ENCODE peak calls at places on chromosomes 7 and 10, in nine cellular contexts. B, Z, N, M, E, G, A, R and X are unnamed samples.
A peak's percentile ranks its signal among the peaks of the same experiment; 100 is the strongest.

GRCh38 chr10:59273453-59273852 is 88.9 kb downstream of the FAM13C start:
- DNase-seq in E (no peak), G (no peak), Z (no peak), R (no peak), N (no peak), B (peak; percentile 34), M (no peak), A (no peak), X (no peak)

GRCh38 chr10:96090463-96090800 is 39.7 kb upstream of the ZNF518A start:
- DNase-seq in A (no peak), R (no peak), N (peak; percentile 5), G (no peak), M (no peak), Z (no peak), E (no peak), B (no peak), X (no peak)

GRCh38 chr10:68223535-68224165 is 8.3 kb downstream of the ATOH7 start:
- DNase-seq in A (no peak), R (no peak), G (no peak), M (peak; percentile 80), Z (peak; percentile 65), N (no peak), B (no peak), E (peak; percentile 16), X (no peak)

GRCh38 chr7:79340212-79340611 is 113.3 kb downstream of the MAGI2 start:
- DNase-seq in R (no peak), E (no peak), G (no peak), N (no peak), A (no peak), Z (no peak), B (peak; percentile 23), M (no peak), X (no peak)

GRCh38 chr7:36448781-36449379 is 59.2 kb downstream of the ANLN start:
- DNase-seq in G (no peak), N (no peak), E (no peak), R (no peak), A (no peak), M (no peak), Z (no peak), B (peak; percentile 59), X (no peak)

GRCh38 chr7:88851220-88851619 is 55.7 kb upstream of the TEX47 start:
- DNase-seq in N (no peak), G (no peak), M (no peak), Z (no peak), B (no peak), A (no peak), E (no peak), R (no peak), X (no peak)

GRCh38 chr7:55387062-55387965 is 22.2 kb downstream of the LANCL2 start:
- DNase-seq in A (peak; percentile 22), B (peak; percentile 19), G (no peak), N (no peak), Z (peak; percentile 70), R (no peak), M (peak; percentile 75), E (no peak), X (no peak)

GRCh38 chr10:71396714-71397339 is at the start of gene CDH23:
- DNase-seq in A (peak; percentile 63), M (peak; percentile 78), E (peak; percentile 50), G (no peak), Z (no peak), B (no peak), R (no peak), N (peak; percentile 54), X (peak; percentile 85)

GRCh38 chr10:35043796-35044344 is 46.3 kb downstream of the CUL2 start:
- DNase-seq in R (no peak), M (no peak), A (no peak), N (no peak), Z (no peak), B (peak; percentile 70), E (no peak), G (no peak), X (no peak)

GRCh38 chr10:10532274-10532673 is 485.4 kb upstream of the CELF2 start:
- DNase-seq in A (peak; percentile 48), G (no peak), M (no peak), E (no peak), Z (no peak), B (no peak), R (no peak), N (no peak), X (no peak)

GRCh38 chr10:24465124-24465874 is 256.4 kb downstream of the KIAA1217 start:
- DNase-seq in N (no peak), E (peak; percentile 41), B (peak; percentile 91), R (no peak), A (peak; percentile 35), Z (no peak), M (no peak), G (no peak), X (no peak)

GRCh38 chr10:76299501-76299900 is 868.1 kb downstream of the LRMDA start:
- DNase-seq in N (no peak), G (no peak), Z (no peak), R (no peak), B (no peak), E (no peak), A (no peak), M (no peak), X (no peak)

GRCh38 chr7:28955723-28956607 is 2.2 kb downstream of the TRIL start:
- DNase-seq in Z (no peak), R (peak; percentile 90), N (peak; percentile 73), B (peak; percentile 4), E (peak; percentile 89), A (peak; percentile 86), G (peak; percentile 90), M (peak; percentile 90), X (peak; percentile 91)

GRCh38 chr7:121113288-121113687 is 124.8 kb downstream of the CPED1 start:
- DNase-seq in B (peak; percentile 70), M (no peak), G (no peak), N (no peak), A (no peak), Z (no peak), R (no peak), E (no peak), X (no peak)

DNA sequence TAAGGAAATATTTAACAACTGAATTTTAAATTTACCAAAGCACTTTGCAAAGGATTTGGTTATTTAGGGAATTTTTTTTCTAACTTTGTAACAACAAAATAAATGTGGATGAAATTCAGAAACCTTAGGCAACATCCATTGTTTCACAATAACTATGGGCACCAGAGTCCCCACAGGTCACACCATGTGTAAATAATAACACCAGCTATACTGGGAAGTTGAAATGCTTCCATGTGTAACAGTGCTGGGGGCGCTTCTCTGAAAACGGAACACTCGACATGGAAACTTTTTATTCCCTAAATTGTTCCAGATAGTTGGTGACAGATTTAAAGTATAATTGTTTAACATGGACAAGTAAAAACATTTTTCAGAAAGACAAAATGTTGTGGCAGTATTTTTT is 818.6 kb downstream of the TNS3 start:
- DNase-seq in M (no peak), R (no peak), E (no peak), B (no peak), N (no peak), G (no peak), A (no peak), Z (no peak), X (no peak)
- H3K27ac ChIP-seq in M (no peak overlapping the region), R (no peak overlapping the region), E (no peak overlapping the region), B (no peak overlapping the region), N (no peak overlapping the region), G (no peak overlapping the region), A (no peak overlapping the region), Z (no peak overlapping the region), X (no peak overlapping the region)

DNA sequence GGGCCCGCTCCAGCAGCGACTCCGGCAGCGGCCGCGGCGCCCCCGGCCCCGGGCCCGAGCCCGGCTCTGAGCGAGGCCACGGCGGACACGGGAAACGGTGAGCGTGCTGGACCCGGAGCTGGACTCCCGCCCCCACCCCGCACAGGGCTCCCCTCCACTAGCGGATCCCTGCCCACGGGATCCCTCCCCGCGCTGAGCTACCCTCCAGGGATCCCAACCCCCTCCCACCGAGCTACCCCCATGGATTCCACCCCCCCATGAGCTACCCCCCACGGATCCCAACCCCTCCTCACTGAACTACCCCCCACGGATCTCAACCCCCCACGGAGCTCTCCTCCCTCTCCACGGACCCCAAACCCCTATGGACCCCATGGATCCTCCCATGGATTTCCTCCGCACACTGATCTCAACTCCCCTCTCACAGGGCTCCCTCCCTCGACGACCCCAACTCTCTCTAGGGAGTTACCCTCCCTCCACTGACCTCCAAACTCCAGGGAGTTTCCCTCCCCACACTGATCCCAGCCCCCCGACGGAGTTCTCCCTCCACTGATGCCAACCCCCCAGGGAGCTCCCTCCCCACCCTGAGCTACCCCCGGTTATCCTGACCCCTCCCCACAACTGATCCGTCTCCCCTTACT is 20.6 kb upstream of the HSPB1 start:
- DNase-seq in A (no peak), G (no peak), E (no peak), B (no peak), Z (no peak), M (peak; percentile 72), R (no peak), N (no peak), X (no peak)
- H3K4me3 ChIP-seq in A (peak overlapping the region; percentile 31), G (peak overlapping the region; percentile 64), E (peak overlapping the region; percentile 39), B (peak overlapping the region; percentile 55), Z (no peak overlapping the region), M (peak overlapping the region; percentile 76), R (peak overlapping the region; percentile 47), N (peak overlapping the region; percentile 52), X (no peak overlapping the region)

DNA sequence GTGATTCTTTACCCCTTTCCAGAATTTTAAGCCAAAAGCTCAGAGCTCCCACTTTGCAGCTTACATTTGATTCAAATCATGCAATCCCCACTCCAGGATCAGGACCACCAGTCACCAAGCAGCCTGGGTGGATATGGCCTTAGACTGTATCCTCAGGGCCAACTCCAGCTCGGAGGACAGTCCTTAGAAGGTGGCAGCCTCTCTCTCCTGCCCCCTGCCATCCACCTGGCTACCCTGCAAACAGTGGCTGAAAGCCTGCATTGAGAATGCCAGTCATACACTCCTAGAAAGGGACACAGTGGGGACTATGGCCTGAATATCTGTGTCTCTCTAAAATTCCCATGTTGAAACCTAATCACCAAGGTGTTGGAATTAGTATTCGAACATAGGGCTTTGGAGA is 50.0 kb upstream of the KCNMA1 start:
- DNase-seq in N (no peak), G (no peak), R (no peak), B (no peak), E (no peak), A (no peak), Z (no peak), M (no peak), X (no peak)
- TF ChIP-seq CTCF in N (no peak), G (no peak), R (no peak), B (no peak), E (no peak), A (no peak), Z (no peak), M (peak; percentile 11), X (no peak)

GRCh38 chr7:7177044-7177517 is 5.3 kb upstream of the C1GALT1 start:
- DNase-seq in N (no peak), A (no peak), R (no peak), G (no peak), M (peak; percentile 17), B (peak; percentile 85), Z (no peak), E (peak; percentile 75), X (no peak)

GRCh38 chr7:7178081-7178480 is 4.3 kb upstream of the C1GALT1 start:
- DNase-seq in N (no peak), G (no peak), Z (no peak), E (peak; percentile 28), R (no peak), M (peak; percentile 27), B (no peak), A (no peak), X (no peak)

GRCh38 chr7:7176421-7177043 is 5.8 kb upstream of the C1GALT1 start:
- DNase-seq in B (peak; percentile 91), R (no peak), M (peak; percentile 68), Z (no peak), E (peak; percentile 79), N (no peak), A (no peak), G (no peak), X (no peak)

GRCh38 chr7:7173956-7174632 is 8.2 kb upstream of the C1GALT1 start:
- DNase-seq in E (no peak), R (no peak), B (no peak), M (no peak), Z (no peak), A (no peak), N (no peak), G (no peak), X (no peak)

GRCh38 chr7:7175075-7175695 is 7.2 kb upstream of the C1GALT1 start:
- DNase-seq in B (no peak), Z (no peak), M (no peak), G (no peak), R (no peak), E (no peak), A (no peak), N (no peak), X (no peak)
- H3K27ac ChIP-seq in B (no peak overlapping the region), Z (no peak overlapping the region), M (no peak overlapping the region), G (no peak overlapping the region), R (no peak overlapping the region), E (no peak overlapping the region), A (no peak overlapping the region), N (no peak overlapping the region), X (no peak overlapping the region)